ENCODE peak calls at places on chromosomes 13 and 19, in ten cellular contexts. I, C, Z, W, D, L, N, M, Q and S are unnamed samples.
A peak's percentile ranks its signal among the peaks of the same experiment; 100 is the strongest.

GRCh38 chr13:20993661-20994440 is 67.5 kb downstream of the LATS2 start:
- DNase-seq in I (no peak), C (peak; percentile 66), Z (no peak), W (no peak), D (peak; percentile 50), L (no peak), N (no peak), M (peak; percentile 42), Q (peak; percentile 88), S (no peak)

GRCh38 chr19:50837300-50837699 is 3.9 kb upstream of the KLK15 start:
- DNase-seq in I (no peak), C (no peak), Z (no peak), W (no peak), D (peak; percentile 8), L (no peak), N (no peak), M (no peak), Q (no peak), S (no peak)

GRCh38 chr19:50567052-50567841 is 988 bp downstream of the LRRC4B start:
- DNase-seq in I (no peak), C (no peak), Z (no peak), W (no peak), D (no peak), L (no peak), N (peak; percentile 83), M (no peak), Q (no peak), S (no peak)

GRCh38 chr19:46180701-46181385 is 32.8 kb downstream of the IGFL2 start:
- DNase-seq in I (no peak), C (peak; percentile 27), Z (no peak), W (no peak), D (peak; percentile 66), L (no peak), N (no peak), M (peak; percentile 31), Q (no peak), S (no peak)

GRCh38 chr19:27974082-27974513 is 1238.9 kb downstream of the UQCRFS1 start:
- DNase-seq in I (no peak), C (no peak), Z (peak; percentile 31), W (no peak), D (peak; percentile 0), L (peak; percentile 50), N (peak; percentile 70), M (no peak), Q (no peak), S (peak; percentile 72)

GRCh38 chr13:96796234-96796633 is 198.0 kb downstream of the OXGR1 start:
- DNase-seq in I (no peak), C (no peak), Z (no peak), W (no peak), D (peak; percentile 5), L (no peak), N (no peak), M (no peak), Q (no peak), S (no peak)

GRCh38 chr13:26377038-26377437 is 123.1 kb downstream of the CDK8 start:
- DNase-seq in I (no peak), C (no peak), Z (peak; percentile 18), W (peak; percentile 51), D (peak; percentile 20), L (peak; percentile 12), N (peak; percentile 69), M (no peak), Q (no peak), S (no peak)

GRCh38 chr13:35485451-35485850 is 9.0 kb upstream of the MAB21L1 start:
- DNase-seq in I (no peak), C (no peak), Z (no peak), W (peak; percentile 49), D (no peak), L (no peak), N (no peak), M (no peak), Q (no peak), S (no peak)

GRCh38 chr19:46211201-46211881 is 18.2 kb upstream of the IGFL1 start:
- DNase-seq in I (no peak), C (no peak), Z (no peak), W (no peak), D (peak; percentile 89), L (no peak), N (peak; percentile 33), M (no peak), Q (no peak), S (no peak)

GRCh38 chr13:99191336-99191899 is 9.2 kb upstream of the UBAC2 start:
- DNase-seq in I (no peak), C (no peak), Z (no peak), W (no peak), D (no peak), L (no peak), N (no peak), M (no peak), Q (no peak), S (no peak)

GRCh38 chr13:28805193-28805819 is 14.8 kb upstream of the MTUS2 start:
- DNase-seq in I (peak; percentile 23), C (no peak), Z (peak; percentile 35), W (peak; percentile 79), D (no peak), L (no peak), N (peak; percentile 52), M (no peak), Q (no peak), S (no peak)
- TF ChIP-seq CTCF in I (peak; percentile 54), C (no peak), Z (peak; percentile 82), W (peak; percentile 83), D (peak; percentile 29), L (no peak), N (peak; percentile 67), M (peak; percentile 61), Q (peak; percentile 49), S (peak; percentile 45)

DNA sequence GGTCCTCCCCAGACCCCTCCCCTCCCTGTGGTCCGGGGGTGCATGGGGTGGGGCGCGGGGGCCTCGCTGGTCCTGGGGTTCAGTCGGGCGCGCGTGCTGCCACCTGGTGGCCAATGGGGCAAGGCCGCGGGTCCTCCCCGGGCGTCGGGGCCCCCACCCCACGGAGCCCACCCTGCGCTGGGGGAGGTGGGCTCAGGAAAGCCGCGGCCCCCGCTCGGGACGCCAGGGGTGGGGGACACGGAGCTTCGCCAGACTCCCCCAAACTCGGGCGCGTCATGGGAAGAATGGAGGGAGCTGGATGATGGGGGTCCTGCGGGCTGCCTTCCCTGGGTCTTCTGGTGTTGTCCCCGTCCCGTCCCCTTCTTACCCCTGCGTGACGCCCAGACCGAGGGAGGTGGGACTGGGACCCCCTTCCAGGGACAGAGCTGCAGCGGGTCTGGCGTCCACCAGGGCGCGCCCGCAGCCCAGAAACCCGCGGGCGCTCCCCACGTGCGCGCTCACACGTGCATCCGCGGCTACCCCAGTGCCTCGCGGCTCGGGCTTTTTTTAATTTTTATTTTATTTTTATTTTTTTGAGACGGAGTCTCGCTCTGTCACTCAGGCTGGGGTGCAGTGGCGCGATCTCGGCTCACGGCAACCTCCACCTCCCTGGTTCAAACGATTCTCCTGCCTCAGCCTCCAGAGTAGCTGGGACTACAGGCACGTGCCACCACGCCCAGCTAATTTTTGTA is 19.8 kb upstream of the TCF3 start:
- DNase-seq in I (no peak), C (peak; percentile 40), Z (peak; percentile 83), W (peak; percentile 67), D (no peak), L (no peak), N (peak; percentile 73), M (no peak), Q (no peak), S (no peak)
- H3K4me3 ChIP-seq in I (peak overlapping the region; percentile 21), C (no peak overlapping the region), Z (peak overlapping the region; percentile 65), W (peak overlapping the region; percentile 51), D (peak overlapping the region; percentile 18), L (peak overlapping the region; percentile 12), N (peak overlapping the region; percentile 36), M (peak overlapping the region; percentile 9), Q (peak overlapping the region; percentile 4), S (no peak overlapping the region)

DNA sequence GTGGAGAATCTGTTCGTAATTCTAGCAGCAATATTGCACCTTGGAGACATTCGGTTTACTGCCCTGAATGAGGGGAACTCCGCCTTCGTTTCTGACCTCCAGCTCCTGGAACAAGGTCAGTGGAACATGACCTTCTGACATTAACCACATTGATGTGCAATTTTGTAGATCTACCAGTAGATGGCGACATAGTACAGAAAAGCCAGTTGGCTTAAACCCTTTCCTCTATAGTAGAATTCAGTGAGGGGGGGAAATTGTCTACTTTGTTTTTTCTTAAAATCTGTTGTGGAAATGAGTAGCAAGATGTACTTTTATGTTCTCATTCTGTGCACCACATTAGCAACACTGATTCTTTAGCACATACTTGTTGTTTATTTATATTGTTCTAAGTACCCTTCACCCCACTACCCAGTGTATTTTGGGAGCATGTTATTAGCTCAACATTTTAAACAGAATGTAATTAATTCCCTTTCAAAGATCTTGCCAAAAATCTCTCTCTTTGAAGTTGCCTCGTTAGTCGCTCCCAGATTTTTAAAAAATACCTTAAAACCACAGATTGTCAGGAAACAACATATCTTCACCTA is 332.2 kb downstream of the MYO16 start:
- DNase-seq in I (no peak), C (peak; percentile 74), Z (peak; percentile 47), W (no peak), D (peak; percentile 61), L (no peak), N (peak; percentile 74), M (peak; percentile 37), Q (peak; percentile 25), S (no peak)
- TF ChIP-seq CTCF in I (peak; percentile 90), C (peak; percentile 77), Z (peak; percentile 79), W (peak; percentile 88), D (peak; percentile 62), L (peak; percentile 92), N (peak; percentile 90), M (peak; percentile 66), Q (peak; percentile 81), S (peak; percentile 75)

GRCh38 chr13:81670048-81670447 is 1329.1 kb upstream of the SPRY2 start:
- DNase-seq in I (no peak), C (no peak), Z (no peak), W (no peak), D (no peak), L (no peak), N (no peak), M (no peak), Q (no peak), S (no peak)
- H3K4me3 ChIP-seq in I (no peak overlapping the region), C (no peak overlapping the region), Z (no peak overlapping the region), W (no peak overlapping the region), D (no peak overlapping the region), L (no peak overlapping the region), N (no peak overlapping the region), M (no peak overlapping the region), Q (no peak overlapping the region), S (no peak overlapping the region)